ENCODE peak calls at places on chromosomes 3 and 15, in six cellular contexts. W, U, A, K, N and L are unnamed samples.

GRCh38 chr15:36544518-36545383 is 34.7 kb upstream of the CDIN1 start:
- DNase-seq in U (no peak), A (no peak), N (no peak), W (no peak), K (no peak), L (no peak)

GRCh38 chr3:144221771-144222170 is 250.1 kb downstream of the DIPK2A start:
- DNase-seq in W (no peak), K (no peak), U (no peak), A (no peak), N (no peak), L (no peak)

GRCh38 chr3:9397331-9397910 is at the start of gene SETD5:
- DNase-seq in A (peak), N (peak), U (peak), W (peak), K (peak), L (peak)

GRCh38 chr15:25690673-25691543 is 172.2 kb downstream of the ATP10A start:
- DNase-seq in W (no peak), N (no peak), K (no peak), U (no peak), A (no peak), L (no peak)

GRCh38 chr15:36359286-36359685 is 220.1 kb upstream of the CDIN1 start:
- DNase-seq in K (no peak), W (no peak), U (no peak), A (no peak), N (no peak), L (no peak)

GRCh38 chr15:95826831-95827230 is 503.7 kb upstream of the NR2F2 start:
- DNase-seq in K (no peak), N (no peak), A (no peak), U (no peak), W (no peak), L (no peak)

GRCh38 chr3:100400424-100400781 is 486 bp downstream of the TOMM70 start:
- DNase-seq in U (no peak), N (no peak), A (peak), W (no peak), K (no peak), L (no peak)

GRCh38 chr3:125125822-125126245 is 70.0 kb upstream of the HEG1 start:
- DNase-seq in U (no peak), N (no peak), K (no peak), A (peak), W (no peak), L (peak)

GRCh38 chr3:37279226-37279625 is 104.8 kb upstream of the LRRFIP2 start:
- DNase-seq in K (no peak), N (no peak), A (no peak), W (no peak), U (no peak), L (peak)

GRCh38 chr3:172804323-172804722 is 53.8 kb downstream of the ECT2 start:
- DNase-seq in K (no peak), U (no peak), N (no peak), W (no peak), A (no peak), L (peak)

GRCh38 chr15:66565141-66565595 is 630 bp downstream of the LCTL start:
- DNase-seq in U (no peak), K (no peak), A (no peak), W (no peak), N (no peak), L (no peak)

GRCh38 chr3:26932752-26933151 is 310.2 kb downstream of the LRRC3B start:
- DNase-seq in W (no peak), A (no peak), N (no peak), U (no peak), K (no peak), L (no peak)

GRCh38 chr3:146159616-146160232 is 1.3 kb downstream of the PLOD2 start:
- DNase-seq in U (no peak), A (no peak), K (no peak), N (no peak), W (no peak), L (no peak)

GRCh38 chr3:98110191-98110908 is 20.2 kb upstream of the OR5H1 start:
- DNase-seq in W (no peak), U (no peak), K (no peak), A (no peak), N (no peak), L (no peak)

GRCh38 chr3:195808741-195809290 is 2.9 kb downstream of the MUC4 start:
- DNase-seq in A (no peak), U (no peak), W (no peak), N (no peak), K (no peak), L (no peak)

GRCh38 chr15:45203182-45203581 is 15.4 kb upstream of the SHF start:
- DNase-seq in U (no peak), K (no peak), W (no peak), A (no peak), N (no peak), L (no peak)

GRCh38 chr3:46895204-46895660 is 17.7 kb downstream of the PTH1R start:
- DNase-seq in K (no peak), N (peak), W (peak), A (peak), U (peak), L (peak)

GRCh38 chr3:7423995-7424394 is 563.1 kb downstream of the GRM7 start:
- DNase-seq in N (no peak), K (no peak), W (no peak), A (no peak), U (no peak), L (no peak)

GRCh38 chr3:102662223-102662622 is 227.4 kb downstream of the ZPLD1 start:
- DNase-seq in K (no peak), W (no peak), N (no peak), U (no peak), A (no peak), L (no peak)
- TF ChIP-seq RAD21 in K (no peak), W (no peak), N (no peak), U (no peak), A (no peak), L (no peak)

GRCh38 chr15:40516322-40516721 is 45.5 kb downstream of the CHST14 start:
- DNase-seq in K (no peak), U (no peak), W (no peak), N (no peak), A (no peak), L (no peak)
- TF ChIP-seq CHD2 in K (no peak), U (no peak), W (no peak), N (no peak), A (no peak), L (no peak)

DNA sequence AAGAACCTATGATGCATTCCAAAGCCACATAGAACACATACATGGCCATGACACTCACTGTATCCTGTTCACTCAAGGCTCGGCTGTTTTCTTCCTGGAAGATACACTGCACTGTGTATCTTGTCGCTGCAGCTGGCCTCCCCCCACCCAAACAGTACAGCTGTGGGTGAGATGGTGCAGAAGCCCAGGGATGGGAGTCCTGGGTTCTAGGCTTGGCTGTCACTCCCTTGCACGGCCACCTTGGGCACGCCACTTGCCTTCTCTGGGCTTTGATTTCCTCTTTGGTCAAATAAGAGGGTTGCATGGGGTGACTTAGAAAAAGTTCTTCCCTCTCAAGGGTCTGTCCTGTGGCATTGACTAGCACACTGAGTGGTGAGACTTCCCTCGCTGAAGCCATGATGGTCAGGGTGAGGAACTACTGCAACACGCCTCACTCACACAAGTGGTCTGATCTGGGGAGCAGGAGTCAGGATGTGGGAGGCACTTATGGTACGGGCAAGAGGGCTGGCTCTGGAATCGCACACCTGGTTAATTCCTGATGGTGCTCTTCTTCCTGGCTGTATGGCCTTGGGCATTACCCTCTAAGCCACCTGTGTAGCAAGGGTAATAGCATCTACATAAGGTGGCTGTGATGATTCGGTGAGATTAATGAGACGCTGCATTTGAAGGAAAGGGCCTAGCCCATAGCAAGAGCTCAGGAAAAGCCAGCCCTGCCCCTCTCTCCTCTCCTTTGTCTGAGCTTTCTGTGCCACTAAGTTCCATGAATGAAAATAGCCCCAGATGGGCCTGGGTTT is 44.0 kb downstream of the ANP32A start:
- DNase-seq in N (no peak), A (no peak), K (no peak), U (no peak), W (no peak), L (no peak)
- TF ChIP-seq RAD21 in N (no peak), A (no peak), K (no peak), U (no peak), W (no peak), L (no peak)

DNA sequence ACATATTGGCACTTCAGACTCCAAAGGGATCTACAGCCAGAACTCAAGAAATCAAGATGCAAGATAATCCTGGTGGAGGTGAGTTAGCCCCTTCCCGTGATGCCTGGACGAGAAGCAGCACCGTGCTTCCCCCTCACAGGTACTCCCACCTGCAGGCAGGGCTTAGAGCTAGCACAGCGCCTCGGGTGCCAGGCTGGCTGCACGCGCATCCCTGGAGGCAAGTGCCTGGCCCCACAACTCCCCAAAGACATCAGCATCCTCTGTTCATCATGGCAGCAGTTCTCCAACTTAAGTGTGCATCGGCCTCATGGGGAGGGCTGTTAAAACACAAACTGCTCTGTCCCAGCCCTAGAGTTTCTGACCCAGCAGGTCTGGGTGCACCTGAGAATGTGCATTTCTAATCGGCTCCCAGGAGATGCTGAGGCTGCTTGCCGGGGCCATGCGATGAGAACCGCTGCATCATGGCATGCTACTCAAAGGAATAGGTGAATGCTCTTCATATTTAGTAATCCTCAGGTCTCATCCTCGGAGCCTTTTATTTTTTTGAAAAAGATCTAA is 244.4 kb downstream of the ADAMTS17 start:
- DNase-seq in W (no peak), K (no peak), U (no peak), N (no peak), A (no peak), L (no peak)
- TF ChIP-seq CHD2 in W (no peak), K (no peak), U (no peak), N (no peak), A (no peak), L (no peak)

GRCh38 chr3:129005526-129006303 is 4.6 kb downstream of the EFCC1 start:
- DNase-seq in U (no peak), N (no peak), K (no peak), W (no peak), A (peak), L (no peak)

GRCh38 chr3:129001817-129002572 is 891 bp downstream of the EFCC1 start:
- DNase-seq in K (no peak), N (no peak), A (no peak), U (no peak), W (no peak), L (peak)

GRCh38 chr3:129002573-129003569 is 1.8 kb downstream of the EFCC1 start:
- DNase-seq in N (no peak), U (no peak), W (no peak), A (no peak), K (no peak), L (no peak)

GRCh38 chr3:129004639-129005295 is 3.7 kb downstream of the EFCC1 start:
- DNase-seq in A (no peak), N (no peak), K (no peak), W (no peak), U (no peak), L (no peak)

DNA sequence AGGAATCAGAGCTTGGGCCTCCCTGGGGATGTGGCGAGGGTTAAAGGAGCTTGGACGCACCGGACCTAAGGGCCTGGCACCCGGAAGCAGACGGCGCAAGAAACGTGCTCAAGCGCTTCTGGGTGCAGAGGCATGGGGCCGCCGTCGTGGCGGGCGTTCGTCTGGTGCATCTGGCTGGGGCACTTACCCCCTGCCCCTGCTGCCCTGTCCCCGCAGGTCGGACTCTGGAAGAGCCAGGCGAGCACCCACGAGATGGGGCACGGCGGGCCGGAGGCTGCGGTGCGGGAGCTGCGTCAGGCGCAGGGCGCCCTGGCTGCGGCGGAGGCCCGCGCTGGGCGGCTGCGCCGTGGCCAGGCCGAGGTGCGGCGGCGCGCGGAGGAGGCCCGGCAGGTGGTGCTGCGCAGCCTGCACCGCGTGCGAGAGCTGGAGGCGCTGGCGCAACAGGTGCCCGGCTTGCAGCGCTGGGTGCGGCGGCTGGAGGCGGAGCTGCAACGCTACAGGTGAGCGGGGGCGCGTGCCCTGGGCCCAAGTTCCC is 2.5 kb downstream of the EFCC1 start:
- DNase-seq in W (no peak), N (no peak), K (no peak), U (no peak), A (peak), L (peak)
- TF ChIP-seq RAD21 in W (no peak), N (no peak), K (no peak), U (no peak), A (peak), L (peak)